ENCODE peak calls at places on chromosomes 1 and 21, in nine cellular contexts. V is endothelial cell of umbilical vein, D is mesenchymal stem cell, E is SK-N-SH, B is IMR-90, X is K562, S is GM23248, F is PC-9, L is astrocyte. Z is an unnamed sample. For H3K36me3, the result is how much of the 10 kb centered on the place peaks cover.

GRCh38 chr1:6445062-6445763 is 20.6 kb downstream of the ESPN start:
- DNase-seq in V (peak), D (peak), E (peak), B (peak), X (no peak), S (peak), F (no peak), L (peak), Z (no peak)

GRCh38 chr1:175145899-175146298 is 46.7 kb downstream of the KIAA0040 start:
- DNase-seq in V (no peak), D (no peak), E (no peak), B (no peak), X (no peak), S (no peak), F (no peak), L (no peak), Z (peak)

GRCh38 chr1:121418369-121419049 is 233.7 kb downstream of the SRGAP2C start:
- DNase-seq in V (no peak), D (no peak), E (no peak), B (no peak), X (no peak), S (no peak), F (no peak), L (no peak), Z (peak)

GRCh38 chr1:205271277-205271676 is 43.5 kb downstream of the TMCC2 start:
- DNase-seq in V (peak), D (peak), E (no peak), B (peak), X (no peak), S (peak), F (no peak), L (no peak), Z (no peak)

GRCh38 chr21:28754127-28754611 is 238.5 kb downstream of the LTN1 start:
- DNase-seq in V (no peak), D (no peak), E (no peak), B (peak), X (no peak), S (peak), F (no peak), L (peak), Z (no peak)

GRCh38 chr1:167555971-167556714 is 2.6 kb upstream of the CREG1 start:
- DNase-seq in V (peak), D (peak), E (peak), B (peak), X (peak), S (peak), F (peak), L (peak), Z (peak)

GRCh38 chr1:236311040-236311439 is 29.3 kb upstream of the ERO1B start:
- DNase-seq in V (no peak), D (no peak), E (no peak), B (no peak), X (no peak), S (no peak), F (no peak), L (no peak), Z (no peak)

GRCh38 chr1:70361727-70362413 is 7.3 kb upstream of the ANKRD13C start:
- DNase-seq in V (peak), D (peak), E (no peak), B (peak), X (no peak), S (peak), F (no peak), L (peak), Z (no peak)

GRCh38 chr1:77200806-77201205 is 18.4 kb downstream of the PIGK start:
- DNase-seq in V (no peak), D (no peak), E (no peak), B (no peak), X (no peak), S (no peak), F (no peak), L (peak), Z (no peak)

GRCh38 chr1:113899101-113899500 is 5.5 kb downstream of the AP4B1 start:
- DNase-seq in V (no peak), D (no peak), E (no peak), B (peak), X (no peak), S (peak), F (no peak), L (no peak), Z (no peak)
- H3K36me3 ChIP-seq in V (under half), D (half or more), E (under half), B (under half), X (half or more), S (under half), F (under half), L (under half), Z (under half)

DNA sequence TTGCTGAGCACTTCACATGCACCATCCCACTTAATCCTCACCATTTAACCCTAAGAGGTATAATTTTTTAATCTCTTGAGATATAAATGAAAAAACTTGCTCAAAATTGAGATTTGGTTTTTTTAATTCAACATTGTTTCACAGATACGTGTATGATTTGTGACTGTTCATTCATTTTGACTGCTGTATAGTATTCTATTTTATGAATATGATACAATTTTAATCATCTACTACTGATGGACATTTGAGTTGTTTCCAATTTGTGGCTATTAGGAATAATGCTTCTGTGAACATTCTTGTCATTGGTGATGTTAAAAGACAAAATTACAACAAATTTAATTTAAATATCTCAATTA is 617 bp upstream of the ZMYM6 start:
- DNase-seq in V (no peak), D (no peak), E (no peak), B (no peak), X (no peak), S (no peak), F (no peak), L (no peak), Z (no peak)
- H2AFZ ChIP-seq in V (peak), D (no peak), E (peak), B (peak), X (peak), S (peak), F (peak), L (no peak), Z (peak)

GRCh38 chr1:107483949-107484348 is 343.1 kb downstream of the NTNG1 start:
- DNase-seq in V (no peak), D (no peak), E (no peak), B (no peak), X (no peak), S (no peak), F (no peak), L (no peak), Z (no peak)
- H3K36me3 ChIP-seq in V (under half), D (under half), E (under half), B (under half), X (under half), S (under half), F (under half), L (under half), Z (under half)

DNA sequence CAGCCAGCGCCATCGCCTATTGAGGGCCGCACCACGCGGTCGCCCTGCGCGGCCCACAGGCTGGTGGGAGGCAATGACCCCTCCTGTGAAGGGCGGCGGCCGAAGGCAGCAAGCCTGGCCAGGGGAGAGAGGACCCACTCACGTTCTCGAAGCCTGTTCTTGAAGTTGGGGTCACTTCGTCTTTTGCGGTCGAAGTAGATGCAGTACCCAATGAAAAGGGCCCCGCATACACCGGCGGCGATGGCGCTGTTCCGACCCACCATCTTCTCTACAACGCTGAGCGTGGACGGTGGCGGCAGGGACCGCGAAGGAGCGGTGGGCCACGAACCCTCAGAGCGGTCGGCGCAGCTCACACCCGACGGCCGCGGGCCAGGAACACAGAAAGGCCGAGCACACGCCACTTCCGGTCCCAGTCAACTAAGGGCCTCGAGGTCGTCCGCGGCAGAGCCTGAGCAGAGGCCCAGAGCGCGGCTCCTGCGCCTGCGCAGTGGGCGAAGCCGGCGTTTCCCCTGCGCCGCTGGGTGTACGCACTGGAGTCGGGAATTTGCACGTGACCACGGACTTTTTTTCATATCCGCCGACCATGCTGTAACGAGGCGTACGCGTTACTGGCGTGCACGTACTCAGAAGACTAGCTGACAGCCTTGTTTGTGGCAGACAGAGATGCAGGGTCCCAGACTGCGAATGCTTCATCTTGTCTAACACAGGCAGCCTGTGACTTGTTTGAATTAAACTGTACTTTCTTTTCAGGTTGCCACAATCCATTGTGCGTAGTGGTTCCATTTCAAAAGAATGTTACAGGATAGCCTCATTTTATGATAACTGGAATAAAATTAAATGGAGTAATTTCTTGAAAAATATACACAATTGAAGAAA is at the start of gene TOMM20:
- DNase-seq in V (peak), D (peak), E (peak), B (peak), X (peak), S (peak), F (peak), L (peak), Z (peak)
- H2AFZ ChIP-seq in V (peak), D (peak), E (peak), B (peak), X (peak), S (peak), F (peak), L (peak), Z (peak)

DNA sequence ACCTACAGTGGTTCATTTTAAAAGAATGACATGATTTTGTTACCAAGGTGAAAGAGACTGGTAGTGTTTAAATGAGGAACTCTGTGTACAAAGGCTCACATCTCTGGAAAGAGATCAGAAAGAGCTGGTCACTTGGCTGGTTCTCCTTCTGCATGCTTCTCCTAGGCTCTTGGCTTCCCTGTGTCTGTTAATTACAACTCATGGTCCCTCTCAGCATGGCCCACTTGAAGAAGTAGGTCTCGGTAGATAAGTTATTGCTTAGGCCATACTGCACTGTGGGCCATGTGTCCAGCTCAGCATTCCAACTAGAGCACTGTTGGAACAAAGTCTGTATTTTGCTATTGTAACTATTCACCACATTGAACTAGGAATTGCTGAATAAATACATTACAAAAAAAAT is 91.1 kb downstream of the KIAA0319L start:
- DNase-seq in V (no peak), D (no peak), E (no peak), B (no peak), X (no peak), S (no peak), F (no peak), L (no peak), Z (no peak)
- H3K36me3 ChIP-seq in V (under half), D (half or more), E (under half), B (under half), X (half or more), S (under half), F (under half), L (under half), Z (under half)

GRCh38 chr1:52629021-52629643 is 3.8 kb upstream of the SHISAL2A start:
- DNase-seq in V (no peak), D (no peak), E (peak), B (peak), X (no peak), S (no peak), F (peak), L (no peak), Z (no peak)
- H2AFZ ChIP-seq in V (no peak), D (no peak), E (no peak), B (peak), X (peak), S (no peak), F (no peak), L (peak), Z (peak)

GRCh38 chr1:19254416-19254815 is 2.8 kb downstream of the MRTO4 start:
- DNase-seq in V (no peak), D (no peak), E (no peak), B (no peak), X (peak), S (no peak), F (no peak), L (no peak), Z (no peak)
- H3K36me3 ChIP-seq in V (under half), D (under half), E (under half), B (under half), X (half or more), S (under half), F (under half), L (under half), Z (under half)

GRCh38 chr1:150150511-150151021 is 850 bp downstream of the PLEKHO1 start:
- DNase-seq in V (no peak), D (peak), E (peak), B (no peak), X (peak), S (peak), F (no peak), L (no peak), Z (peak)
- H2AFZ ChIP-seq in V (no peak), D (peak), E (no peak), B (peak), X (peak), S (peak), F (no peak), L (no peak), Z (peak)

GRCh38 chr1:35406103-35406502 is 137.6 kb downstream of the ZMYM4 start:
- DNase-seq in V (no peak), D (no peak), E (no peak), B (peak), X (no peak), S (no peak), F (no peak), L (no peak), Z (no peak)
- H3K36me3 ChIP-seq in V (under half), D (half or more), E (half or more), B (under half), X (half or more), S (under half), F (under half), L (under half), Z (under half)